ENCODE peak calls at places on chromosomes 3 and 15, in ten cellular contexts. One of them, this sample, is unnamed.

GRCh38 chr3:69855436-69856162 is 116.3 kb downstream of the MITF start:
- DNase-seq in tibial nerve: no peak
- DNase-seq in ovary: no peak
- DNase-seq in lung: no peak
- DNase-seq in pancreas: no peak
- DNase-seq in GM20000: no peak
- DNase-seq in cardiac muscle cell: peak
- DNase-seq in astrocyte of the cerebellum: peak
- DNase-seq in AG10803: peak
- DNase-seq in testis: no peak
- DNase-seq in this sample: no peak

GRCh38 chr3:129161860-129162271 is 1.0 kb upstream of the ISY1 start:
- DNase-seq in tibial nerve: no peak
- DNase-seq in ovary: no peak
- DNase-seq in lung: no peak
- DNase-seq in pancreas: no peak
- DNase-seq in GM20000: peak
- DNase-seq in cardiac muscle cell: peak
- DNase-seq in astrocyte of the cerebellum: no peak
- DNase-seq in AG10803: no peak
- DNase-seq in testis: no peak
- DNase-seq in this sample: no peak

GRCh38 chr15:84810073-84810840 is 6.9 kb upstream of the ALPK3 start:
- DNase-seq in tibial nerve: no peak
- DNase-seq in ovary: no peak
- DNase-seq in lung: no peak
- DNase-seq in pancreas: no peak
- DNase-seq in GM20000: no peak
- DNase-seq in cardiac muscle cell: no peak
- DNase-seq in astrocyte of the cerebellum: no peak
- DNase-seq in AG10803: peak
- DNase-seq in testis: no peak
- DNase-seq in this sample: no peak

GRCh38 chr15:48866141-48866563 is 11.8 kb upstream of the EID1 start:
- DNase-seq in tibial nerve: no peak
- DNase-seq in ovary: no peak
- DNase-seq in lung: no peak
- DNase-seq in pancreas: no peak
- DNase-seq in GM20000: no peak
- DNase-seq in cardiac muscle cell: peak
- DNase-seq in astrocyte of the cerebellum: no peak
- DNase-seq in AG10803: peak
- DNase-seq in testis: no peak
- DNase-seq in this sample: no peak

GRCh38 chr3:123054422-123054821 is 12.4 kb upstream of the PDIA5 start:
- DNase-seq in tibial nerve: no peak
- DNase-seq in ovary: no peak
- DNase-seq in lung: no peak
- DNase-seq in pancreas: no peak
- DNase-seq in GM20000: no peak
- DNase-seq in cardiac muscle cell: no peak
- DNase-seq in astrocyte of the cerebellum: no peak
- DNase-seq in AG10803: no peak
- DNase-seq in testis: no peak
- DNase-seq in this sample: no peak

GRCh38 chr15:40246496-40247275 is 7.8 kb downstream of the PAK6 start:
- DNase-seq in tibial nerve: no peak
- DNase-seq in ovary: peak
- DNase-seq in lung: no peak
- DNase-seq in pancreas: no peak
- DNase-seq in GM20000: no peak
- DNase-seq in cardiac muscle cell: no peak
- DNase-seq in astrocyte of the cerebellum: no peak
- DNase-seq in AG10803: no peak
- DNase-seq in testis: no peak
- DNase-seq in this sample: no peak

GRCh38 chr3:114846252-114846651 is 300.8 kb downstream of the ZBTB20 start:
- DNase-seq in tibial nerve: no peak
- DNase-seq in ovary: no peak
- DNase-seq in lung: no peak
- DNase-seq in pancreas: no peak
- DNase-seq in GM20000: no peak
- DNase-seq in cardiac muscle cell: no peak
- DNase-seq in astrocyte of the cerebellum: no peak
- DNase-seq in AG10803: no peak
- DNase-seq in testis: no peak
- DNase-seq in this sample: no peak

GRCh38 chr3:51958603-51959521 is 3.7 kb downstream of the GPR62 start:
- DNase-seq in tibial nerve: no peak
- DNase-seq in ovary: no peak
- DNase-seq in lung: no peak
- DNase-seq in pancreas: no peak
- DNase-seq in GM20000: no peak
- DNase-seq in cardiac muscle cell: no peak
- DNase-seq in astrocyte of the cerebellum: no peak
- DNase-seq in AG10803: no peak
- DNase-seq in testis: no peak
- DNase-seq in this sample: no peak

GRCh38 chr15:91258436-91258779 is 158.4 kb downstream of the SV2B start:
- DNase-seq in tibial nerve: no peak
- DNase-seq in ovary: no peak
- DNase-seq in lung: no peak
- DNase-seq in pancreas: no peak
- DNase-seq in GM20000: peak
- DNase-seq in cardiac muscle cell: no peak
- DNase-seq in astrocyte of the cerebellum: no peak
- DNase-seq in AG10803: no peak
- DNase-seq in testis: no peak
- DNase-seq in this sample: no peak

GRCh38 chr15:89332446-89332845 is 2.2 kb downstream of the POLG start:
- DNase-seq in tibial nerve: no peak
- DNase-seq in ovary: no peak
- DNase-seq in lung: no peak
- DNase-seq in pancreas: no peak
- DNase-seq in GM20000: peak
- DNase-seq in cardiac muscle cell: peak
- DNase-seq in astrocyte of the cerebellum: no peak
- DNase-seq in AG10803: peak
- DNase-seq in testis: no peak
- DNase-seq in this sample: no peak

GRCh38 chr3:160196511-160197104 is 28.6 kb upstream of the C3orf80 start:
- DNase-seq in tibial nerve: no peak
- DNase-seq in ovary: no peak
- DNase-seq in lung: no peak
- DNase-seq in pancreas: no peak
- DNase-seq in GM20000: no peak
- DNase-seq in cardiac muscle cell: peak
- DNase-seq in astrocyte of the cerebellum: no peak
- DNase-seq in AG10803: no peak
- DNase-seq in testis: no peak
- DNase-seq in this sample: peak

DNA sequence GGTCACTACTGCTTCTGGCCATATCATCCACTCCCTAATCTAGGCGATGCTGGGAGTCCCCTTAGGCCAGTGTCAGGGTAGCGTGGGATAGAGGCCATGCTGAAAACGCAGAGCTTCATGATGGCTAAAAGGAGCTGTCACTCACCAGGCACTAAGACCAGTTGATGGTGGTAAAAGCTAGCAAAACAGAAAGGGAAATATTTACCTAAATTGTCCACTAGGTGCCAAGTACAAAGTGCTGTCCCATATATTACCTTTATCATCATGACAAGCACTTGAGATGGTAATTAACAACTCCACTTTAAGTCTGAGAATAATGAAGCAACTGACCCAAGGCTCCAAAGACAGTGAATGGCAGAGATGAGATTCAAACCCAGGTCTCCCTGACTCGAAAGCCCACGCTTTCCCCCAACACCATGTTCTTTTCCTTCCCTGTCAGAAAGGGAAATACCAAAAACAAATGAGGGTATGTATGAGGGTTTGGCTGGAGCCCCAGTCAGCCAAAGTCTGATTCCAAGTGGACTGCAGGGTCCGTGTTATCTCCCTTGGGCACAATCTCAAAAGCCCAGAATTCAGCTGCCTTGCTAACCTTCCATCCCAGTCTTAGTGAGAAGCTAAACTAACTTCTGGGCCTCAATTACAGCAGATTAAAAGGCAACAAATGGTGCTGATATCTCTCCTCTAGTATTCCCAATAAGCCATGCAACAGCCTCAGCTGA is 84.7 kb downstream of the RBPMS2 start:
- DNase-seq in tibial nerve: no peak
- DNase-seq in ovary: no peak
- DNase-seq in lung: no peak
- DNase-seq in pancreas: no peak
- DNase-seq in GM20000: no peak
- DNase-seq in cardiac muscle cell: peak
- DNase-seq in astrocyte of the cerebellum: no peak
- DNase-seq in AG10803: no peak
- DNase-seq in testis: no peak
- DNase-seq in this sample: no peak
- TF ChIP-seq CTCF in tibial nerve: no peak
- TF ChIP-seq CTCF in ovary: no peak
- TF ChIP-seq CTCF in lung: no peak
- TF ChIP-seq CTCF in pancreas: no peak
- TF ChIP-seq CTCF in GM20000: no peak
- TF ChIP-seq CTCF in cardiac muscle cell: no peak
- TF ChIP-seq CTCF in astrocyte of the cerebellum: no peak
- TF ChIP-seq CTCF in AG10803: no peak
- TF ChIP-seq CTCF in testis: no peak
- TF ChIP-seq CTCF in this sample: peak

GRCh38 chr15:98648654-98649537 is 557 bp downstream of the IGF1R start:
- DNase-seq in tibial nerve: peak
- DNase-seq in ovary: peak
- DNase-seq in lung: peak
- DNase-seq in pancreas: peak
- DNase-seq in GM20000: peak
- DNase-seq in cardiac muscle cell: peak
- DNase-seq in astrocyte of the cerebellum: no peak
- DNase-seq in AG10803: peak
- DNase-seq in testis: peak
- DNase-seq in this sample: no peak

GRCh38 chr15:98650871-98651481 is 2.6 kb downstream of the IGF1R start:
- DNase-seq in tibial nerve: no peak
- DNase-seq in ovary: peak
- DNase-seq in lung: peak
- DNase-seq in pancreas: no peak
- DNase-seq in GM20000: no peak
- DNase-seq in cardiac muscle cell: peak
- DNase-seq in astrocyte of the cerebellum: no peak
- DNase-seq in AG10803: peak
- DNase-seq in testis: peak
- DNase-seq in this sample: no peak

GRCh38 chr15:98647774-98648653 is at the start of gene IGF1R:
- DNase-seq in tibial nerve: peak
- DNase-seq in ovary: peak
- DNase-seq in lung: peak
- DNase-seq in pancreas: peak
- DNase-seq in GM20000: peak
- DNase-seq in cardiac muscle cell: peak
- DNase-seq in astrocyte of the cerebellum: peak
- DNase-seq in AG10803: peak
- DNase-seq in testis: peak
- DNase-seq in this sample: peak

GRCh38 chr15:98649996-98650870 is 1.9 kb downstream of the IGF1R start:
- DNase-seq in tibial nerve: no peak
- DNase-seq in ovary: peak
- DNase-seq in lung: peak
- DNase-seq in pancreas: peak
- DNase-seq in GM20000: no peak
- DNase-seq in cardiac muscle cell: no peak
- DNase-seq in astrocyte of the cerebellum: no peak
- DNase-seq in AG10803: peak
- DNase-seq in testis: peak
- DNase-seq in this sample: no peak

DNA sequence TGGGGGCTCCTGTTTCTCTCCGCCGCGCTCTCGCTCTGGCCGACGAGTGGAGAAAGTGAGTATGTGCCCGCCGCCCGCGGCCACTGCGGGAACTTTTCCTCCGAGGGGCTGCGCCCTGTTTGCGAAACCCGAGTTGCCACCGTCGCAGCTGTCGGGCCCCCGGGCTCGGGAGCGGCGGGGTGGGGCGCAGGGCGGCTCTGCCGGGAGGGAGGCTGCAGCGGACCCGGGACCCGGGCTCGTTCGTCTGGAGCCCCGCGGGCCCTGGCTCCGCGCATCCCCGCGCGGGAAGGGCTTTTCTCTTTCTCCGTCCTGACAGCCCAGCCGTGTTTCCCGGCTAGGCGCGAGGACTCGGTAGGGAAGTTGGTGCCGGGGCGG is 1.3 kb downstream of the IGF1R start:
- DNase-seq in tibial nerve: no peak
- DNase-seq in ovary: no peak
- DNase-seq in lung: peak
- DNase-seq in pancreas: peak
- DNase-seq in GM20000: peak
- DNase-seq in cardiac muscle cell: no peak
- DNase-seq in astrocyte of the cerebellum: no peak
- DNase-seq in AG10803: peak
- DNase-seq in testis: no peak
- DNase-seq in this sample: peak
- TF ChIP-seq CTCF in tibial nerve: peak
- TF ChIP-seq CTCF in ovary: peak
- TF ChIP-seq CTCF in lung: no peak
- TF ChIP-seq CTCF in pancreas: no peak
- TF ChIP-seq CTCF in GM20000: no peak
- TF ChIP-seq CTCF in cardiac muscle cell: peak
- TF ChIP-seq CTCF in astrocyte of the cerebellum: peak
- TF ChIP-seq CTCF in AG10803: peak
- TF ChIP-seq CTCF in testis: no peak
- TF ChIP-seq CTCF in this sample: peak

DNA sequence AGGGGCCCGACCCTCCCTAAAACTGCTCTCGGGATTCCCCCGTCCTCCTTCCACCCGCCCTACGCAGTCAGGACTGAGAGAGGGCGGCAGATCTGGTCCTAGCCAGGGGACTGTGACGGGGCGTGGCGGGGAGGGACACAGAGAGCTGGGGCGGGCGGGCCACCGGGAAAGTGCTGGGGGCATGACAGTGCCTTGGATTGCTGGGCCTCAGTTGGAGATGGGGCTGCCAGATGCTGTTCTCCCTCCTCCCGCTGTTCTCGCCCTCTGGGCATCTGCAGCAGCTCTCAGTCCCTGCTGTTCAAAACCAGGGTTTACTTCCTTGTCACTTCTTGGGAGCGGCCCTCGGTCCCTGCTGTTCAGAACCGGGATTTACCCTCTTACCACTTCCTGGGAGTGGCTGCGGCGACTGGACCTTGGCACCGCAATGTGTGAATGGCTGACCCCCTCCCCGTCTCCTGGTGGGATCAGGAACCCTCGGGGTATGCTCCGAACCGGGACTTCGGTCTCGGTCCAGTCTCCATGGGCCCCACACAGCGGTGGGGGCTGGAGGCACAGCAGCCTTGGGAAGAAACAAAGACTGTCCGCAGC is 1.8 kb upstream of the RPP25 start:
- DNase-seq in tibial nerve: no peak
- DNase-seq in ovary: peak
- DNase-seq in lung: peak
- DNase-seq in pancreas: peak
- DNase-seq in GM20000: no peak
- DNase-seq in cardiac muscle cell: peak
- DNase-seq in astrocyte of the cerebellum: no peak
- DNase-seq in AG10803: peak
- DNase-seq in testis: peak
- DNase-seq in this sample: no peak
- TF ChIP-seq CTCF in tibial nerve: peak
- TF ChIP-seq CTCF in ovary: no peak
- TF ChIP-seq CTCF in lung: no peak
- TF ChIP-seq CTCF in pancreas: peak
- TF ChIP-seq CTCF in GM20000: no peak
- TF ChIP-seq CTCF in cardiac muscle cell: peak
- TF ChIP-seq CTCF in astrocyte of the cerebellum: no peak
- TF ChIP-seq CTCF in AG10803: peak
- TF ChIP-seq CTCF in testis: no peak
- TF ChIP-seq CTCF in this sample: peak

GRCh38 chr15:59741274-59741906 is 52.3 kb upstream of the BNIP2 start:
- DNase-seq in tibial nerve: no peak
- DNase-seq in ovary: no peak
- DNase-seq in lung: no peak
- DNase-seq in pancreas: no peak
- DNase-seq in GM20000: no peak
- DNase-seq in cardiac muscle cell: peak
- DNase-seq in astrocyte of the cerebellum: no peak
- DNase-seq in AG10803: peak
- DNase-seq in testis: peak
- DNase-seq in this sample: no peak
- TF ChIP-seq CTCF in tibial nerve: no peak
- TF ChIP-seq CTCF in ovary: no peak
- TF ChIP-seq CTCF in lung: no peak
- TF ChIP-seq CTCF in pancreas: no peak
- TF ChIP-seq CTCF in GM20000: no peak
- TF ChIP-seq CTCF in cardiac muscle cell: no peak
- TF ChIP-seq CTCF in astrocyte of the cerebellum: peak
- TF ChIP-seq CTCF in AG10803: peak
- TF ChIP-seq CTCF in testis: no peak
- TF ChIP-seq CTCF in this sample: peak

This sample was measured in type B pancreatic cell.